ENCODE peak calls at places on chromosomes 2 and 18, in four cellular contexts. F is ACHN; M is WTC11; H is effector memory CD8-positive, alpha-beta T cell. C is an unnamed sample.

GRCh38 chr2:207045531-207045930 is 106.2 kb downstream of the CPO start:
- DNase-seq in F (no peak), H (no peak), M (no peak), C (no peak)

GRCh38 chr2:221571391-221572179 is 519 bp downstream of the EPHA4 start:
- DNase-seq in M (peak), H (peak), F (peak), C (peak)

GRCh38 chr2:78070693-78071092 is 548.5 kb upstream of the LRRTM4 start:
- DNase-seq in H (no peak), M (no peak), F (no peak), C (no peak)

GRCh38 chr2:216299588-216299987 is 72.7 kb downstream of the MARCHF4 start:
- DNase-seq in H (no peak), F (no peak), M (no peak), C (peak)

GRCh38 chr2:241389697-241390096 is 33.6 kb downstream of the FARP2 start:
- DNase-seq in M (no peak), H (no peak), F (no peak), C (no peak)

GRCh38 chr18:28281400-28281799 is 104.5 kb upstream of the CDH2 start:
- DNase-seq in H (no peak), F (no peak), M (no peak), C (no peak)

GRCh38 chr2:67974564-67975430 is 88.0 kb downstream of the C1D start:
- DNase-seq in H (no peak), F (no peak), M (no peak), C (no peak)

GRCh38 chr2:111945444-111946293 is 47.3 kb downstream of the MERTK start:
- DNase-seq in H (no peak), F (no peak), M (no peak), C (no peak)

GRCh38 chr18:13570216-13570615 is 156.1 kb downstream of the FAM210A start:
- DNase-seq in M (no peak), H (no peak), F (no peak), C (no peak)

C was measured in ecto neural progenitor cell.